ENCODE peak calls at places on chromosome 2, in six cellular contexts. W, H, U, Y, A and R are unnamed samples.

GRCh38 chr2:170818294-170819104 is 1.8 kb downstream of the GAD1 start:
- ATAC-seq in A (peak), W (no peak), H (no peak), Y (no peak), U (no peak), R (no peak)

GRCh38 chr2:16973586-16974274 is 308.1 kb upstream of the CYRIA start:
- ATAC-seq in U (no peak), H (peak), A (no peak), W (no peak), Y (no peak), R (no peak)

GRCh38 chr2:30216157-30216556 is 15.2 kb upstream of the LBH start:
- ATAC-seq in W (no peak), Y (no peak), H (no peak), U (no peak), A (no peak), R (peak)

GRCh38 chr2:203804766-203805484 is 62.6 kb upstream of the CTLA4 start:
- ATAC-seq in A (no peak), U (no peak), H (peak), W (no peak), Y (no peak), R (no peak)

GRCh38 chr2:191499874-191500565 is 177.9 kb upstream of the NABP1 start:
- ATAC-seq in H (no peak), U (no peak), A (no peak), Y (no peak), W (no peak), R (peak)

GRCh38 chr2:54652540-54652939 is 70.9 kb upstream of the EML6 start:
- ATAC-seq in W (no peak), H (no peak), U (no peak), A (no peak), Y (no peak), R (peak)

GRCh38 chr2:229416116-229416694 is 145.1 kb upstream of the PID1 start:
- ATAC-seq in W (no peak), A (no peak), Y (no peak), H (peak), U (peak), R (no peak)

GRCh38 chr2:196277002-196277401 is 105.6 kb upstream of the STK17B start:
- ATAC-seq in W (no peak), U (peak), A (no peak), Y (no peak), H (peak), R (no peak)

GRCh38 chr2:5465859-5466258 is 226.3 kb upstream of the SOX11 start:
- ATAC-seq in Y (no peak), A (no peak), W (no peak), U (no peak), H (peak), R (no peak)

GRCh38 chr2:238305092-238305862 is 15.0 kb upstream of the TRAF3IP1 start:
- ATAC-seq in A (no peak), H (no peak), W (no peak), Y (no peak), U (no peak), R (peak)

GRCh38 chr2:61900246-61900645 is 5.2 kb upstream of the COMMD1 start:
- ATAC-seq in U (no peak), Y (no peak), H (no peak), W (no peak), A (no peak), R (no peak)

GRCh38 chr2:25009954-25010353 is 31.9 kb upstream of the EFR3B start:
- ATAC-seq in W (no peak), A (no peak), Y (no peak), H (no peak), U (no peak), R (no peak)

GRCh38 chr2:170815311-170815710 is 1.4 kb upstream of the GAD1 start:
- ATAC-seq in W (no peak), U (no peak), A (no peak), Y (no peak), H (no peak), R (no peak)

GRCh38 chr2:99573624-99574251 is 83.9 kb upstream of the REV1 start:
- ATAC-seq in Y (no peak), U (no peak), H (no peak), W (no peak), A (no peak), R (no peak)

GRCh38 chr2:133063792-133064191 is 393.8 kb upstream of the LYPD1 start:
- ATAC-seq in Y (no peak), H (peak), A (no peak), U (no peak), W (no peak), R (no peak)

GRCh38 chr2:168120310-168120709 is 127.1 kb downstream of the STK39 start:
- ATAC-seq in U (no peak), H (no peak), A (no peak), W (no peak), Y (no peak), R (no peak)

GRCh38 chr2:181394741-181395437 is 62.3 kb upstream of the ITGA4 start:
- ATAC-seq in W (no peak), A (peak), Y (peak), U (peak), H (no peak), R (no peak)

GRCh38 chr2:240586198-240586918 is at the start of gene CAPN10:
- ATAC-seq in Y (peak), H (peak), U (peak), W (peak), A (peak), R (peak)

GRCh38 chr2:170362313-170362795 is 184.4 kb downstream of the MYO3B start:
- ATAC-seq in H (no peak), A (no peak), W (no peak), U (no peak), Y (no peak), R (no peak)